ENCODE peak calls at places on chromosomes 3 and 15, in eight cellular contexts. One of them, this sample, is unnamed.

GRCh38 chr3:45180051-45180450 is 33.9 kb upstream of the CDCP1 start:
- DNase-seq in lower lobe of right lung: no peak
- DNase-seq in cardiac muscle cell: no peak
- DNase-seq in testis: no peak
- DNase-seq in astrocyte of the spinal cord: peak; percentile 56
- DNase-seq in AG04450: no peak
- DNase-seq in AG09309: no peak
- DNase-seq in hepatocyte: no peak
- DNase-seq in this sample: no peak

GRCh38 chr3:126098391-126098858 is 14.5 kb upstream of the SLC41A3 start:
- DNase-seq in hepatocyte: no peak
- DNase-seq in astrocyte of the spinal cord: peak; percentile 79
- DNase-seq in AG09309: no peak
- DNase-seq in lower lobe of right lung: no peak
- DNase-seq in testis: no peak
- DNase-seq in cardiac muscle cell: no peak
- DNase-seq in AG04450: no peak
- DNase-seq in this sample: no peak

GRCh38 chr3:79497447-79498111 is 270.2 kb downstream of the ROBO1 start:
- DNase-seq in testis: no peak
- DNase-seq in astrocyte of the spinal cord: peak; percentile 36
- DNase-seq in cardiac muscle cell: peak; percentile 23
- DNase-seq in lower lobe of right lung: no peak
- DNase-seq in AG04450: no peak
- DNase-seq in AG09309: no peak
- DNase-seq in hepatocyte: no peak
- DNase-seq in this sample: peak; percentile 4

GRCh38 chr15:91491131-91491950 is 362.2 kb upstream of the SLCO3A1 start:
- DNase-seq in testis: no peak
- DNase-seq in lower lobe of right lung: no peak
- DNase-seq in AG09309: no peak
- DNase-seq in cardiac muscle cell: no peak
- DNase-seq in hepatocyte: no peak
- DNase-seq in AG04450: no peak
- DNase-seq in astrocyte of the spinal cord: peak; percentile 68
- DNase-seq in this sample: no peak

GRCh38 chr15:95944193-95944592 is 386.3 kb upstream of the NR2F2 start:
- DNase-seq in AG04450: no peak
- DNase-seq in cardiac muscle cell: no peak
- DNase-seq in lower lobe of right lung: no peak
- DNase-seq in hepatocyte: no peak
- DNase-seq in testis: no peak
- DNase-seq in AG09309: no peak
- DNase-seq in astrocyte of the spinal cord: no peak
- DNase-seq in this sample: peak; percentile 92

GRCh38 chr3:146851665-146852064 is 246.5 kb upstream of the PLSCR5 start:
- DNase-seq in cardiac muscle cell: no peak
- DNase-seq in AG04450: no peak
- DNase-seq in hepatocyte: no peak
- DNase-seq in testis: no peak
- DNase-seq in astrocyte of the spinal cord: no peak
- DNase-seq in lower lobe of right lung: no peak
- DNase-seq in AG09309: no peak
- DNase-seq in this sample: no peak

GRCh38 chr15:77629070-77630030 is 3.4 kb downstream of the LINGO1 start:
- DNase-seq in AG09309: no peak
- DNase-seq in AG04450: no peak
- DNase-seq in cardiac muscle cell: no peak
- DNase-seq in hepatocyte: no peak
- DNase-seq in astrocyte of the spinal cord: no peak
- DNase-seq in lower lobe of right lung: no peak
- DNase-seq in testis: no peak
- DNase-seq in this sample: no peak

GRCh38 chr3:171183042-171183441 is 156.5 kb upstream of the SLC2A2 start:
- DNase-seq in hepatocyte: peak; percentile 36
- DNase-seq in testis: peak; percentile 47
- DNase-seq in lower lobe of right lung: no peak
- DNase-seq in AG09309: no peak
- DNase-seq in AG04450: no peak
- DNase-seq in cardiac muscle cell: no peak
- DNase-seq in astrocyte of the spinal cord: no peak
- DNase-seq in this sample: no peak

DNA sequence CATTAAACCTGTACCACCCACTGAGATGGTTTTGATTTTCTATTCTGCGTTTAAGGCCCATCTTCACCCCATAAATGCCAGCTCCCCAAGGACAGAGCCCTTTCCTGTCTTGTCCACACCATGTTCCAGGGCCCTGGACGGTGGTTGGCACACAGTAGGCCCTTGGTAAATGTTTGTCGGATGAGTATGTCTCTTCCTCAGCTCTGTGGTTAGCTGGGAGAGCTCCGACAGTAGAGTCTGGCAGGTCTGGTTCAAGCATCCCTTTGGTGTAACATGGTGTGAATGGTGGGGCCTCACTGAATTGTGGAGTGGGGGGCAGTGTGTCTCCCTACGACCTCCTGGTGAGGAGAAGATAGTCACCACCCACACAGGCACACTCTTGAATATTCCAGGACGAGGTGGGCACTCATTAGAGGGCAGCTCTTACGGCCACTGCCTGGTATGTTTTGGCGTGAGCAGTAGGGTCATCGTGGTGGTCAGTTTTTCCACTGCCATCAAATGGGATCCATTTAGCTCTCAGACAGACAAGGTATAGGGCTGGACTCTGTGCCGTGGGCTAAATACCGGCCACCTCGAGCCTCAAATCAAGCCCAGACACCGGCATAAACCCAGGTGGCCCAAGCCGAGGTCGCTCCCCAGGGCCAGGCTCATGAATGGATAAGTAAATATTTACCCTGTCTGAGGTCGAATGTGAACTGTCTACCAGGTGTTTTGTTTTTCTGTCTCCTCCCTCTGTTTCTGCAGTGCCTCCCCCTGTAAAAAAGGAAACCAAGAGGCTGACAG is 61.3 kb downstream of the SMAD3 start:
- DNase-seq in cardiac muscle cell: no peak
- DNase-seq in AG04450: no peak
- DNase-seq in hepatocyte: peak; percentile 37
- DNase-seq in AG09309: no peak
- DNase-seq in lower lobe of right lung: no peak
- DNase-seq in astrocyte of the spinal cord: no peak
- DNase-seq in testis: no peak
- DNase-seq in this sample: no peak
- H3K4me3 ChIP-seq in cardiac muscle cell: no peak overlapping the region
- H3K4me3 ChIP-seq in AG04450: peak overlapping the region; percentile 54
- H3K4me3 ChIP-seq in hepatocyte: no peak overlapping the region
- H3K4me3 ChIP-seq in AG09309: no peak overlapping the region
- H3K4me3 ChIP-seq in lower lobe of right lung: no peak overlapping the region
- H3K4me3 ChIP-seq in astrocyte of the spinal cord: no peak overlapping the region
- H3K4me3 ChIP-seq in testis: no peak overlapping the region
- H3K4me3 ChIP-seq in this sample: no peak overlapping the region

DNA sequence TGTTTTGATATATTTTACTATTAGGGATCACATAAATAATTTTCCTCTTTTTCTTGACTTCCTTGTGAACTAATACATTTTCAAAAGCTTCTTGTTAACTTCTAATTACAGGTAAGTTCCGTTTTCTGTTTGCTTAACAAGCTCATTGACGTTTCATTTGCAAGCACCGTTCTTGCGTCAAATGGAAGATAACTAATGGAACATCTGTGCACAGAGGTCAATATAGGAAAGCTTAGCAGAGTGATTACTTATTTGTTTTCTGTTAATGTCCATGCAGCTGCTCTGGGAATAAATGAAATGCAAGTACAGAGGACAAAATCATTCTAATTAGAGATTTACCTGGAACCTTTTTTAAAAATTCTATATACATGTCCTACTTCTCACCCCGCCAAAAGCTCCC is 115.5 kb upstream of the C2CD4B start:
- DNase-seq in AG09309: no peak
- DNase-seq in testis: no peak
- DNase-seq in astrocyte of the spinal cord: no peak
- DNase-seq in cardiac muscle cell: no peak
- DNase-seq in AG04450: no peak
- DNase-seq in hepatocyte: no peak
- DNase-seq in lower lobe of right lung: no peak
- DNase-seq in this sample: no peak
- H3K4me3 ChIP-seq in AG09309: no peak overlapping the region
- H3K4me3 ChIP-seq in testis: no peak overlapping the region
- H3K4me3 ChIP-seq in astrocyte of the spinal cord: no peak overlapping the region
- H3K4me3 ChIP-seq in cardiac muscle cell: no peak overlapping the region
- H3K4me3 ChIP-seq in AG04450: no peak overlapping the region
- H3K4me3 ChIP-seq in hepatocyte: no peak overlapping the region
- H3K4me3 ChIP-seq in lower lobe of right lung: no peak overlapping the region
- H3K4me3 ChIP-seq in this sample: no peak overlapping the region

DNA sequence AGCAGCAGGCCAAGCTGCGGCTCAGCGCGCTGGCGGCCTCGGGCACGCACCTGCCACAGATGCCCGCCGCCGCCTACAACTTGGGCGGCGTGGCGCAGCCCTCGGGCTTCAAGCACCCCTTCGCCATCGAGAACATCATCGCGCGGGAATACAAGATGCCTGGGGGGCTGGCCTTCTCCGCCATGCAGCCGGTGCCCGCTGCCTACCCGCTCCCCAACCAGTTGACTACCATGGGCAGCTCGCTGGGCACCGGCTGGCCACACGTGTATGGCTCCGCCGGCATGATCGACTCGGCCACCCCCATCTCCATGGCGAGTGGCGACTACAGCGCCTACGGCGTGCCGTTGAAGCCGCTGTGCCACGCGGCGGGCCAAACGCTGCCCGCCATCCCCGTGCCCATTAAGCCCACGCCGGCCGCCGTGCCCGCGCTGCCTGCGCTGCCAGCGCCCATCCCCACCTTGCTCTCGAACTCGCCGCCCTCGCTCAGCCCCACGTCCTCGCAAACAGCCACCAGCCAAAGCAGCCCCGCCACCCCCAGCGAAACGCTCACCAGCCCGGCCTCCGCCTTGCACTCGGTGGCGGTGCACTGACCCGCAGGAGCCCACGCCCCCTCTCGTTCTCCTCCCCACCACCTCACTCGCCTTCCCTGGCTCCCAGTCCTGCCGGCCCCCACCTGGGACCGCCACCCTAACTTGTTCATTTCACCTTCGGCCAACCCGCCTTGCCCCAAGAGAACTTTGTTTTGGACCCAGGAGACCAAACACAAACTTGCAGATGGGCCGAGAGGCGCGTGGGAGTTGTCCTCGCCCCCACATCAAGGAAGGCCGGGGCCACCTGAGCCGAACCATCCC is 1.5 kb downstream of the FOXB1 start:
- DNase-seq in hepatocyte: no peak
- DNase-seq in testis: no peak
- DNase-seq in cardiac muscle cell: no peak
- DNase-seq in astrocyte of the spinal cord: no peak
- DNase-seq in AG04450: no peak
- DNase-seq in lower lobe of right lung: peak; percentile 43
- DNase-seq in AG09309: no peak
- DNase-seq in this sample: no peak
- H3K4me3 ChIP-seq in hepatocyte: peak overlapping the region; percentile 15
- H3K4me3 ChIP-seq in testis: peak overlapping the region; percentile 42
- H3K4me3 ChIP-seq in cardiac muscle cell: peak overlapping the region; percentile 40
- H3K4me3 ChIP-seq in astrocyte of the spinal cord: peak overlapping the region; percentile 41
- H3K4me3 ChIP-seq in AG04450: peak overlapping the region; percentile 56
- H3K4me3 ChIP-seq in lower lobe of right lung: peak overlapping the region; percentile 58
- H3K4me3 ChIP-seq in AG09309: peak overlapping the region; percentile 47
- H3K4me3 ChIP-seq in this sample: peak overlapping the region; percentile 64

DNA sequence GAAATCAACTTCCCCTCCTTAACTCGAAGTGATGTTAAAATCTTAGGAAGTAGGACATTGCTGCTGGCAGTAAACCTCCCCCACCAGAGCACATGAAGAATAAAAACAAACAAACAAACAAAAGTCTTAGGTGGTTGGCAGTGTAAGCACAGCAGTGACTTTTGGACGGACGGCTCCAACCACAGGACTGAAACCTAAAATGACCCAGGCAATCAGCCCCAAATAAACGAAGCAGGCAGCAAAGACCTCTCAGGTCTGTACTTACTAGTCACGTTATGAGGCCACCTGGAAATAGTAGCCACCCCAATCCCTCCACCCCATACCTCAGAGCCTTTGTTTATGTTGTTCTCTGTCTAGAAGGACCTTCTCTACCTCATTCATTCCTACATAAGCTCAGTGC is 33.5 kb upstream of the HES1 start:
- DNase-seq in cardiac muscle cell: no peak
- DNase-seq in AG09309: no peak
- DNase-seq in testis: no peak
- DNase-seq in AG04450: no peak
- DNase-seq in hepatocyte: no peak
- DNase-seq in lower lobe of right lung: no peak
- DNase-seq in astrocyte of the spinal cord: no peak
- DNase-seq in this sample: no peak
- H3K4me3 ChIP-seq in cardiac muscle cell: no peak overlapping the region
- H3K4me3 ChIP-seq in AG09309: no peak overlapping the region
- H3K4me3 ChIP-seq in testis: no peak overlapping the region
- H3K4me3 ChIP-seq in AG04450: no peak overlapping the region
- H3K4me3 ChIP-seq in hepatocyte: no peak overlapping the region
- H3K4me3 ChIP-seq in lower lobe of right lung: no peak overlapping the region
- H3K4me3 ChIP-seq in astrocyte of the spinal cord: no peak overlapping the region
- H3K4me3 ChIP-seq in this sample: no peak overlapping the region

DNA sequence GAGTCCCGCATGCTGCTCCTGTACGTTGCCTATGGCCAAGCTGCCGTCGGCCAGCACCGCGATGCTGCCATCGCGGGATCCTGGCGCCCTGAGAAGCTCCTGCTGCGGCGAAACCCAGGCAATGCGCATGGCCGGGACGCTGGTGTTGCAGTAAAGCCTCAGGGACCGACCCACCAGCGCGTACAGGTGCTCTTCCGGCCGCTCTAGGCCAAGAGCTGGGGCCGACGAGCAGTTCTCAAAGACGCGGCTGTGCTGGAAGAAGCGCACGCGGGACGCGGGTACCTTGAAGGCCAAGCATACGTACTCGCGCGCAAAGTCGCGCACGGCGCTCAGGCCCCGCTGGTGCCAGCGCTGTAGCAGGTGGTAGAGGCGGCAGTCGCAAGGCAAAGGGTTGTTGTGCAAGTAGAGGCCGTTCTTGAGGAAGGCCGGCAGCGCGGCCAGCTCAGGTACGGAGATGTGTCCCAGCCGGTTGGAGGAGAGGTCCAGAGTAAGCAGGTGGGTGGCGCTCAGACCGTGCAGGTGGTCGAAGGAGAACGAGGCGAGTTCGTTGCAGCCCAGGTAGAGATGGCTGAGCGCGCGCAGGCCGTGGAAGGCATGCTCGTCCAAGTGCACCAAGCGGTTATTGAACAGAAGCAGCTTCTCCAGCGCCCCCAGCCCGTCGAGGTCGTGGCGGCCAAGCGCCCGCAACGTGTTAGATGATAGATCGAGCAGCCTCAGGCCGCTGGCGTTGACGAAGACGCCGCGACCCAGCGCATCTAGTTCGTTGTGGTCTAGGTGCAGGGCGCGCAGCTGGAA is 868 bp downstream of the AMIGO3 start:
- DNase-seq in lower lobe of right lung: no peak
- DNase-seq in astrocyte of the spinal cord: peak; percentile 23
- DNase-seq in testis: no peak
- DNase-seq in AG09309: no peak
- DNase-seq in hepatocyte: no peak
- DNase-seq in cardiac muscle cell: peak; percentile 11
- DNase-seq in AG04450: no peak
- DNase-seq in this sample: no peak
- H3K4me3 ChIP-seq in lower lobe of right lung: peak overlapping the region; percentile 67
- H3K4me3 ChIP-seq in astrocyte of the spinal cord: peak overlapping the region; percentile 46
- H3K4me3 ChIP-seq in testis: peak overlapping the region; percentile 58
- H3K4me3 ChIP-seq in AG09309: peak overlapping the region; percentile 42
- H3K4me3 ChIP-seq in hepatocyte: peak overlapping the region; percentile 37
- H3K4me3 ChIP-seq in cardiac muscle cell: peak overlapping the region; percentile 57
- H3K4me3 ChIP-seq in AG04450: peak overlapping the region; percentile 69
- H3K4me3 ChIP-seq in this sample: peak overlapping the region; percentile 57